ENCODE peak calls at places on chromosome 18, in eight cellular contexts. One of them, this sample, is unnamed. For H3K27me3, the result is how much of the 10 kb centered on the place peaks cover.

GRCh38 chr18:12334280-12335262 is 26.5 kb downstream of the TUBB6 start:
- DNase-seq in pancreas: no peak
- DNase-seq in tibial nerve: no peak
- DNase-seq in mesenchymal stem cell: no peak
- DNase-seq in esophagus squamous epithelium: no peak
- DNase-seq in neuronal stem cell: no peak
- DNase-seq in thyroid gland: peak
- DNase-seq in body of pancreas: no peak
- DNase-seq in this sample: no peak

GRCh38 chr18:7514796-7515440 is 52.2 kb upstream of the PTPRM start:
- DNase-seq in pancreas: no peak
- DNase-seq in tibial nerve: no peak
- DNase-seq in mesenchymal stem cell: no peak
- DNase-seq in esophagus squamous epithelium: no peak
- DNase-seq in neuronal stem cell: peak
- DNase-seq in thyroid gland: peak
- DNase-seq in body of pancreas: peak
- DNase-seq in this sample: no peak

GRCh38 chr18:22977847-22978701 is 44.9 kb downstream of the RBBP8 start:
- DNase-seq in pancreas: no peak
- DNase-seq in tibial nerve: no peak
- DNase-seq in mesenchymal stem cell: peak
- DNase-seq in esophagus squamous epithelium: no peak
- DNase-seq in neuronal stem cell: no peak
- DNase-seq in thyroid gland: no peak
- DNase-seq in body of pancreas: no peak
- DNase-seq in this sample: peak

GRCh38 chr18:6593142-6593889 is 136.2 kb upstream of the ARHGAP28 start:
- DNase-seq in pancreas: no peak
- DNase-seq in tibial nerve: no peak
- DNase-seq in mesenchymal stem cell: no peak
- DNase-seq in esophagus squamous epithelium: no peak
- DNase-seq in neuronal stem cell: no peak
- DNase-seq in thyroid gland: no peak
- DNase-seq in body of pancreas: no peak
- DNase-seq in this sample: no peak

GRCh38 chr18:55763298-55763697 is 175.3 kb upstream of the TCF4 start:
- DNase-seq in pancreas: no peak
- DNase-seq in tibial nerve: no peak
- DNase-seq in mesenchymal stem cell: peak
- DNase-seq in esophagus squamous epithelium: no peak
- DNase-seq in neuronal stem cell: no peak
- DNase-seq in thyroid gland: no peak
- DNase-seq in body of pancreas: no peak
- DNase-seq in this sample: no peak

GRCh38 chr18:79395308-79395640 is 456 bp upstream of the NFATC1 start:
- DNase-seq in pancreas: no peak
- DNase-seq in tibial nerve: no peak
- DNase-seq in mesenchymal stem cell: no peak
- DNase-seq in esophagus squamous epithelium: no peak
- DNase-seq in neuronal stem cell: no peak
- DNase-seq in thyroid gland: no peak
- DNase-seq in body of pancreas: no peak
- DNase-seq in this sample: no peak

GRCh38 chr18:7941533-7941932 is 374.4 kb downstream of the PTPRM start:
- DNase-seq in pancreas: peak
- DNase-seq in tibial nerve: no peak
- DNase-seq in mesenchymal stem cell: no peak
- DNase-seq in esophagus squamous epithelium: no peak
- DNase-seq in neuronal stem cell: no peak
- DNase-seq in thyroid gland: peak
- DNase-seq in body of pancreas: peak
- DNase-seq in this sample: no peak

GRCh38 chr18:79367480-79367879 is 28.2 kb upstream of the NFATC1 start:
- DNase-seq in pancreas: no peak
- DNase-seq in tibial nerve: no peak
- DNase-seq in mesenchymal stem cell: no peak
- DNase-seq in esophagus squamous epithelium: no peak
- DNase-seq in neuronal stem cell: no peak
- DNase-seq in thyroid gland: no peak
- DNase-seq in body of pancreas: no peak
- DNase-seq in this sample: no peak

GRCh38 chr18:49168970-49169619 is 218.3 kb upstream of the SMAD7 start:
- DNase-seq in pancreas: peak
- DNase-seq in tibial nerve: no peak
- DNase-seq in mesenchymal stem cell: no peak
- DNase-seq in esophagus squamous epithelium: no peak
- DNase-seq in neuronal stem cell: no peak
- DNase-seq in thyroid gland: peak
- DNase-seq in body of pancreas: peak
- DNase-seq in this sample: no peak

GRCh38 chr18:2444201-2444875 is 127.0 kb downstream of the METTL4 start:
- DNase-seq in pancreas: no peak
- DNase-seq in tibial nerve: no peak
- DNase-seq in mesenchymal stem cell: no peak
- DNase-seq in esophagus squamous epithelium: no peak
- DNase-seq in neuronal stem cell: no peak
- DNase-seq in thyroid gland: no peak
- DNase-seq in body of pancreas: no peak
- DNase-seq in this sample: no peak

GRCh38 chr18:2441544-2441943 is 129.8 kb downstream of the METTL4 start:
- DNase-seq in pancreas: no peak
- DNase-seq in tibial nerve: no peak
- DNase-seq in mesenchymal stem cell: no peak
- DNase-seq in esophagus squamous epithelium: no peak
- DNase-seq in neuronal stem cell: no peak
- DNase-seq in thyroid gland: no peak
- DNase-seq in body of pancreas: no peak
- DNase-seq in this sample: no peak

GRCh38 chr18:2442726-2443275 is 128.5 kb downstream of the METTL4 start:
- DNase-seq in pancreas: no peak
- DNase-seq in tibial nerve: no peak
- DNase-seq in mesenchymal stem cell: no peak
- DNase-seq in esophagus squamous epithelium: no peak
- DNase-seq in neuronal stem cell: no peak
- DNase-seq in thyroid gland: no peak
- DNase-seq in body of pancreas: no peak
- DNase-seq in this sample: no peak

DNA sequence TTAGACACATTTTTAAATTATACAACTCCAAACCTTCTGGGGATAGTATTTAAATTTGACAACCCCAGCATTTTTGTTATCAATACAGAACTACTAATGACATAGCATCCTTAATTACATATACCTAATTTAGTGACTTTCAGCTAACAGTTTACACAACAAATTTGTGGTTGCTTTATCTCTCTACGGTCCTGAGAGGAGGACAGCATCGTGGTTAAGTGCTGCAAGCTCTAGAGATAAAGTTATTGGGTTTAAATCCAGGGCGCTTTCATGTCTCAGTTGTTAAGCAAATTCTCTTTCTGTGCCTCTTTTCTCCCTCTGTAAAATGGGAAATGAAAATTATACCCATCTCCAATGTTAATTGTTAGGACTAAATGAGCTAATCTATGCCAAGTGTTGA is 129.3 kb downstream of the METTL4 start:
- DNase-seq in pancreas: no peak
- DNase-seq in tibial nerve: no peak
- DNase-seq in mesenchymal stem cell: no peak
- DNase-seq in esophagus squamous epithelium: no peak
- DNase-seq in neuronal stem cell: no peak
- DNase-seq in thyroid gland: no peak
- DNase-seq in body of pancreas: no peak
- DNase-seq in this sample: no peak
- H3K4me3 ChIP-seq in pancreas: no peak
- H3K4me3 ChIP-seq in tibial nerve: no peak
- H3K4me3 ChIP-seq in mesenchymal stem cell: no peak
- H3K4me3 ChIP-seq in esophagus squamous epithelium: no peak
- H3K4me3 ChIP-seq in neuronal stem cell: no peak
- H3K4me3 ChIP-seq in thyroid gland: no peak
- H3K4me3 ChIP-seq in body of pancreas: no peak
- H3K4me3 ChIP-seq in this sample: no peak

GRCh38 chr18:62328775-62329525 is 3.8 kb downstream of the TNFRSF11A start:
- DNase-seq in pancreas: no peak
- DNase-seq in tibial nerve: no peak
- DNase-seq in mesenchymal stem cell: no peak
- DNase-seq in esophagus squamous epithelium: no peak
- DNase-seq in neuronal stem cell: no peak
- DNase-seq in thyroid gland: no peak
- DNase-seq in body of pancreas: no peak
- DNase-seq in this sample: no peak
- H3K27me3 ChIP-seq in pancreas: under half
- H3K27me3 ChIP-seq in tibial nerve: half or more
- H3K27me3 ChIP-seq in mesenchymal stem cell: half or more
- H3K27me3 ChIP-seq in esophagus squamous epithelium: under half
- H3K27me3 ChIP-seq in neuronal stem cell: under half
- H3K27me3 ChIP-seq in thyroid gland: under half
- H3K27me3 ChIP-seq in body of pancreas: under half
- H3K27me3 ChIP-seq in this sample: half or more

DNA sequence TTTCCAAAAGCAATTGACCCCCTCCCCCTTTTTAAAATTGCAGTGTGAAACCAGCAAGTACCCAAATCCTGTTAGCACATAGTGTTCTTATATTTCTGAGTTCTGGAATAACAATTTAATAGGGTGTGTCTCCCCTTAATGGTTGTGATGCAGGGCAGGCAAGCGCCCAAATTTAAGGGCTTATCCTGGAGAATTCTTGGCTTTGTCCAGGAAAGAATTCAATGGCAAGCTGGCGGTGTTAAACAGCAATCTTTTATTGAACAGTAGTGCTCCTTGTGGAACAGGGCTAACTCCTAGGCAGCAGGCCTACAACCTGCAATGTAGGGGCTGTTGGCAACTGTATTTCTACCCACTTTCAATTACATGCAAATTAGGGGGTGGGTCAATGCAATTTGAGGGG is 148.8 kb upstream of the KCTD1 start:
- DNase-seq in pancreas: no peak
- DNase-seq in tibial nerve: no peak
- DNase-seq in mesenchymal stem cell: no peak
- DNase-seq in esophagus squamous epithelium: no peak
- DNase-seq in neuronal stem cell: no peak
- DNase-seq in thyroid gland: no peak
- DNase-seq in body of pancreas: no peak
- DNase-seq in this sample: no peak
- H3K4me3 ChIP-seq in pancreas: no peak
- H3K4me3 ChIP-seq in tibial nerve: no peak
- H3K4me3 ChIP-seq in mesenchymal stem cell: no peak
- H3K4me3 ChIP-seq in esophagus squamous epithelium: no peak
- H3K4me3 ChIP-seq in neuronal stem cell: no peak
- H3K4me3 ChIP-seq in thyroid gland: no peak
- H3K4me3 ChIP-seq in body of pancreas: no peak
- H3K4me3 ChIP-seq in this sample: no peak

GRCh38 chr18:29083545-29083944 is 906.6 kb upstream of the CDH2 start:
- DNase-seq in pancreas: no peak
- DNase-seq in tibial nerve: no peak
- DNase-seq in mesenchymal stem cell: no peak
- DNase-seq in esophagus squamous epithelium: no peak
- DNase-seq in neuronal stem cell: no peak
- DNase-seq in thyroid gland: no peak
- DNase-seq in body of pancreas: no peak
- DNase-seq in this sample: no peak

GRCh38 chr18:29076645-29077044 is 899.7 kb upstream of the CDH2 start:
- DNase-seq in pancreas: no peak
- DNase-seq in tibial nerve: no peak
- DNase-seq in mesenchymal stem cell: no peak
- DNase-seq in esophagus squamous epithelium: no peak
- DNase-seq in neuronal stem cell: no peak
- DNase-seq in thyroid gland: no peak
- DNase-seq in body of pancreas: no peak
- DNase-seq in this sample: no peak

GRCh38 chr18:29074147-29074546 is 897.2 kb upstream of the CDH2 start:
- DNase-seq in pancreas: no peak
- DNase-seq in tibial nerve: no peak
- DNase-seq in mesenchymal stem cell: no peak
- DNase-seq in esophagus squamous epithelium: no peak
- DNase-seq in neuronal stem cell: no peak
- DNase-seq in thyroid gland: no peak
- DNase-seq in body of pancreas: no peak
- DNase-seq in this sample: no peak

GRCh38 chr18:29077344-29077743 is 900.4 kb upstream of the CDH2 start:
- DNase-seq in pancreas: no peak
- DNase-seq in tibial nerve: no peak
- DNase-seq in mesenchymal stem cell: no peak
- DNase-seq in esophagus squamous epithelium: no peak
- DNase-seq in neuronal stem cell: no peak
- DNase-seq in thyroid gland: no peak
- DNase-seq in body of pancreas: no peak
- DNase-seq in this sample: no peak

DNA sequence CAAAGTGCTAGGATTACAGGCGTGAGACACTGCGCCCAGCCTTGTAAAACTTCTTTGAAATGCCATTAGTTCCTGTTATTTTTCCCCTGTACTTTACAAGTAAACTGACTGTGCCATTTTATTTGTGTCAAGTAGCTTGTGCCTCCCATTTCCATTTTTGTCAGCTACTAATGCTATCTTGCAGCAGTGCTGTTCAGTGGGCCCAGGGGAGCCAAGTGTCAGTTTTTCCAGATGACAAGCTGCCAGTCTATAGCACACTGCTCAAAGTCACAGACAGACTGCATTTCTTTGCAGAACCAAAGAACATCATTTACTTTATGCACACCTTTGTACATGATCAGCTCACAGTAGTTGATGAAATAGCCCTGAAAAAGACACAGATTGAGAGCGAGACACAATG is 901.3 kb upstream of the CDH2 start:
- DNase-seq in pancreas: no peak
- DNase-seq in tibial nerve: no peak
- DNase-seq in mesenchymal stem cell: no peak
- DNase-seq in esophagus squamous epithelium: no peak
- DNase-seq in neuronal stem cell: no peak
- DNase-seq in thyroid gland: no peak
- DNase-seq in body of pancreas: no peak
- DNase-seq in this sample: no peak
- H3K27me3 ChIP-seq in pancreas: under half
- H3K27me3 ChIP-seq in tibial nerve: under half
- H3K27me3 ChIP-seq in mesenchymal stem cell: under half
- H3K27me3 ChIP-seq in esophagus squamous epithelium: under half
- H3K27me3 ChIP-seq in neuronal stem cell: under half
- H3K27me3 ChIP-seq in thyroid gland: under half
- H3K27me3 ChIP-seq in body of pancreas: under half
- H3K27me3 ChIP-seq in this sample: under half

DNA sequence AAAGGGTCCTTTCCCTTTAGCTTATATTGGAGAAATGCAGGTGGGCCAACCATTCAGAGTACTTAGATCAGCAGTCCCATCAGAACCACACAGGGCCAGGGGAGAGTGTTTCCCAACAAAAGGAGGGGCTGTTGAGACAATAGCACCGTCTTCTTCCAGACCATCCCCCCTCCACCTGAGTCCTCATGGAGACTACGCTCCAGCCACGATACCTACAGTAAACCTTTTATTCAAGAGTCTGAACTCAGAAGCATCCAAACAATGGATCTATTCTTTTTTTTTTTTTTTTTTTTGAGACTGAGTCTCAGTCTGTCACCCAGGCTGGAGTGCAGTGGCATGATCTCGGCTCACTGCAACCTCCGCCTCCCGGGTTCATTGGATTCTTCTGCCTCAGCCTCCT is 25.7 kb upstream of the ZNF532 start:
- DNase-seq in pancreas: no peak
- DNase-seq in tibial nerve: no peak
- DNase-seq in mesenchymal stem cell: no peak
- DNase-seq in esophagus squamous epithelium: no peak
- DNase-seq in neuronal stem cell: no peak
- DNase-seq in thyroid gland: no peak
- DNase-seq in body of pancreas: no peak
- DNase-seq in this sample: no peak
- H3K4me3 ChIP-seq in pancreas: no peak
- H3K4me3 ChIP-seq in tibial nerve: no peak
- H3K4me3 ChIP-seq in mesenchymal stem cell: no peak
- H3K4me3 ChIP-seq in esophagus squamous epithelium: no peak
- H3K4me3 ChIP-seq in neuronal stem cell: no peak
- H3K4me3 ChIP-seq in thyroid gland: no peak
- H3K4me3 ChIP-seq in body of pancreas: no peak
- H3K4me3 ChIP-seq in this sample: no peak

GRCh38 chr18:13517369-13517768 is 209.0 kb downstream of the FAM210A start:
- DNase-seq in pancreas: no peak
- DNase-seq in tibial nerve: no peak
- DNase-seq in mesenchymal stem cell: no peak
- DNase-seq in esophagus squamous epithelium: no peak
- DNase-seq in neuronal stem cell: no peak
- DNase-seq in thyroid gland: no peak
- DNase-seq in body of pancreas: no peak
- DNase-seq in this sample: no peak
- H3K27me3 ChIP-seq in pancreas: under half
- H3K27me3 ChIP-seq in tibial nerve: under half
- H3K27me3 ChIP-seq in mesenchymal stem cell: under half
- H3K27me3 ChIP-seq in esophagus squamous epithelium: under half
- H3K27me3 ChIP-seq in neuronal stem cell: under half
- H3K27me3 ChIP-seq in thyroid gland: under half
- H3K27me3 ChIP-seq in body of pancreas: under half
- H3K27me3 ChIP-seq in this sample: under half

This sample was measured in adrenal gland.